ENCODE peak calls at places on chromosomes 12 and 14, in eight cellular contexts. H is BE2C, J is astrocyte of the spinal cord, K is AG04449, N is tibial nerve, Q is psoas muscle, Y is HepG2, F is ovary. W is an unnamed sample.

GRCh38 chr12:84807249-84807648 is 105.3 kb downstream of the SLC6A15 start:
- DNase-seq in K (no peak), N (no peak), Q (no peak), Y (no peak), F (no peak), H (no peak), J (peak; percentile 32), W (no peak)

GRCh38 chr12:20482680-20483079 is 114.3 kb downstream of the PDE3A start:
- DNase-seq in J (no peak), K (no peak), Q (no peak), N (no peak), F (no peak), Y (peak; percentile 2), H (no peak), W (no peak)

GRCh38 chr12:89333564-89334252 is 18.6 kb downstream of the DUSP6 start:
- DNase-seq in H (no peak), N (no peak), Q (no peak), K (no peak), J (no peak), F (no peak), Y (no peak), W (peak; percentile 10)

GRCh38 chr12:116657921-116658495 is 79.9 kb downstream of the SPRING1 start:
- DNase-seq in Q (no peak), Y (no peak), F (no peak), N (no peak), H (no peak), K (no peak), J (no peak), W (no peak)

GRCh38 chr14:26163761-26164160 is 434.1 kb downstream of the NOVA1 start:
- DNase-seq in Q (no peak), Y (peak; percentile 28), J (peak; percentile 36), N (no peak), K (no peak), H (no peak), F (no peak), W (no peak)

GRCh38 chr14:22536853-22537338 is 52.1 kb downstream of the DAD1 start:
- DNase-seq in H (no peak), Y (no peak), J (peak; percentile 95), N (no peak), F (peak; percentile 47), Q (peak; percentile 60), K (no peak), W (peak; percentile 96)

GRCh38 chr14:73243341-73243740 is 6.0 kb downstream of the PAPLN start:
- DNase-seq in N (no peak), F (no peak), H (no peak), K (no peak), Q (peak; percentile 22), Y (no peak), J (no peak), W (no peak)

GRCh38 chr14:74257078-74257987 is 18.1 kb downstream of the VSX2 start:
- DNase-seq in Y (no peak), N (no peak), F (peak; percentile 12), J (no peak), K (no peak), H (peak; percentile 64), Q (peak; percentile 72), W (peak; percentile 54)

GRCh38 chr14:32075636-32076277 is 1.3 kb upstream of the ARHGAP5 start:
- DNase-seq in Q (no peak), J (no peak), Y (peak; percentile 34), H (no peak), N (no peak), F (peak; percentile 29), K (no peak), W (peak; percentile 22)

GRCh38 chr12:44428825-44429224 is 447.3 kb downstream of the NELL2 start:
- DNase-seq in F (no peak), K (no peak), J (no peak), N (no peak), Q (no peak), H (no peak), Y (no peak), W (no peak)

GRCh38 chr12:97960741-97961608 is 498.4 kb downstream of the RMST start:
- DNase-seq in Q (no peak), N (no peak), Y (peak; percentile 14), K (no peak), F (no peak), H (peak; percentile 10), J (peak; percentile 3), W (peak; percentile 59)

GRCh38 chr12:41234672-41235071 is 46.6 kb downstream of the PDZRN4 start:
- DNase-seq in Q (no peak), Y (no peak), K (no peak), N (no peak), H (no peak), J (no peak), F (no peak), W (no peak)

GRCh38 chr12:27015730-27016076 is 1.5 kb upstream of the TM7SF3 start:
- DNase-seq in Y (no peak), J (peak; percentile 66), F (no peak), Q (no peak), H (no peak), N (no peak), K (no peak), W (peak; percentile 67)

GRCh38 chr12:1171657-1172056 is 180.6 kb downstream of the ERC1 start:
- DNase-seq in H (peak; percentile 12), Y (no peak), K (no peak), J (no peak), Q (no peak), F (no peak), N (no peak), W (no peak)

GRCh38 chr12:53233671-53234091 is 1.7 kb upstream of the RARG start:
- DNase-seq in Q (no peak), H (no peak), F (no peak), Y (no peak), J (no peak), K (no peak), N (no peak), W (no peak)

GRCh38 chr12:91695964-91696363 is 449.7 kb downstream of the BTG1 start:
- DNase-seq in H (peak; percentile 57), Q (no peak), F (no peak), N (no peak), K (no peak), J (no peak), Y (no peak), W (no peak)
- TF ChIP-seq CTCF in H (peak; percentile 50), Q (no peak), F (no peak), N (no peak), K (no peak), J (no peak), Y (no peak), W (no peak)

DNA sequence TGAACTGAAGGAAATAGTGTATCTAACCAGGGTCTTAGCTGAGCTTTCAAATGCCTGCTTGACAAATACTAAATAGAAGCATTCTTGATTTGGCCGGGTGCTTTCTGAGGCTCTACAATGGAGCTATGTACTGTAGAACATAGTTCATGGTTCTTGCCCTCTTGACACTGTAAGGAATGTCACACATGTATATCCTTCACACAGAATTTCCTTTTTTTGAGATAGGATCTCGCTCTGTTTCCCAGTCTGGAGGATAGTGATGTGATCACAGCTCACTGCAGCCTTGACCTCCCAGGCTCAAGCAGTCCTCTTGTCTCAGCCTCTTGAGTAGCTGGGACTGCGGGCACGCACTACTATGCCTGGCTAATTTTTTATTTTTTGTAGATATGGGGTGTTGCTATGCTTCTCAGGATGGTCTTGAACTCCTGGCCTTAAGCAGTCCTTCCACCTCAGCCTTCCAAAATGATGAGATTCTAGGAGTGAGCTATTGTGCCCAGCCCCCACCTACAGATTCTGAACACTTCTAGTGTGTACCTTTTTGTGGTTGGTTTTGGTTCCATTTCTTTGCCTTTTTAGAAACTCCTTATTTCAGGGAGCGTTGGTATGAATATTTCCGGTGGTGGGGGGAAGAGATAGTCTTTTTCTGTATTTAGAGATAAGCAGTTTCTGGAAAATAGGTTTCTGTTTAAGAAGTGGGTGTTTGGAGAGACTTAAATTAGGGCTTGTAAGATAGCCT is 4.2 kb downstream of the MLXIP start:
- DNase-seq in N (no peak), Y (no peak), K (no peak), Q (no peak), J (no peak), F (no peak), H (no peak), W (peak; percentile 34)
- H3K4me3 ChIP-seq in N (no peak overlapping the region), Y (no peak overlapping the region), K (no peak overlapping the region), Q (peak overlapping the region; percentile 97), J (no peak overlapping the region), F (no peak overlapping the region), H (no peak overlapping the region), W (no peak overlapping the region)

GRCh38 chr14:44657153-44657552 is 150.1 kb upstream of the FSCB start:
- DNase-seq in F (no peak), Q (no peak), K (no peak), J (no peak), N (no peak), Y (no peak), H (no peak), W (no peak)

GRCh38 chr14:44662250-44662891 is 155.3 kb upstream of the FSCB start:
- DNase-seq in K (no peak), Y (no peak), N (no peak), H (no peak), J (no peak), Q (no peak), F (no peak), W (no peak)

GRCh38 chr14:44658389-44658696 is 151.3 kb upstream of the FSCB start:
- DNase-seq in K (no peak), N (no peak), H (no peak), J (no peak), F (no peak), Q (no peak), Y (no peak), W (no peak)

GRCh38 chr14:44652640-44653039 is 145.6 kb upstream of the FSCB start:
- DNase-seq in F (no peak), Q (no peak), N (no peak), K (no peak), H (no peak), Y (no peak), J (no peak), W (no peak)

DNA sequence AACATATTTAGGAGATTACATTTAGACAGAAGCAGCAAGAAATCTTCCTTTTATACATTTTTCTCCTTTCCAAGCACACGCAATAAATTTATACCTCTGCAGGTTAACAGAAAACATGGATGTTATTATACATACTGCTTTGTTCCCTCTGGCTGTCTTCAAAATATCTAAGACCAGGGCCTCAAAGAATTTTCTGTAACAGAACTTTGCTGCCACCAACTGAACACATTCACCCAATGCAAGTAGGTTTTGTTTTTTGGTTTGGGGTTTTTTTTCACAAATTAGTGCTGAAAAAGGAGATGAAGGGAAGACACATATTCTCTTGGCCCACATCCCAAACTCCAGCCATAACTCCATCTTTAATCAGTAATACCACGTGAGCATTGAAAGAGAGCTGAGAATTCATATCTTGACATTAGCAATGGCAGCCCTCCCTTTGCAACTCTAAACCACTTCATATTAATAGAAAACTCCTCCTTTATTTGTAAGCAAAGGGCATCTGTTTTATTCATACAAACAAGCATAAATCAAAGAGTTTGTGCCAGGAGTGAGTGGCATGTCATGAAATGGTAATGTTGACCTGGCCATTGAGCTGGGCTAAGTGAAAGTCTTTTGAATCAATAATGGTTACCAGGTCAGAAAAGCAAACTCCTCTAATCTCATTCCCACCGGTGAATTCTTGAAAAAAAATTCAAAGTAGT is 150.8 kb upstream of the FSCB start:
- DNase-seq in H (no peak), Q (no peak), K (no peak), F (no peak), Y (peak; percentile 4), N (no peak), J (peak; percentile 1), W (no peak)
- TF ChIP-seq CTCF in H (no peak), Q (no peak), K (no peak), F (no peak), Y (peak; percentile 38), N (peak; percentile 50), J (no peak), W (no peak)

DNA sequence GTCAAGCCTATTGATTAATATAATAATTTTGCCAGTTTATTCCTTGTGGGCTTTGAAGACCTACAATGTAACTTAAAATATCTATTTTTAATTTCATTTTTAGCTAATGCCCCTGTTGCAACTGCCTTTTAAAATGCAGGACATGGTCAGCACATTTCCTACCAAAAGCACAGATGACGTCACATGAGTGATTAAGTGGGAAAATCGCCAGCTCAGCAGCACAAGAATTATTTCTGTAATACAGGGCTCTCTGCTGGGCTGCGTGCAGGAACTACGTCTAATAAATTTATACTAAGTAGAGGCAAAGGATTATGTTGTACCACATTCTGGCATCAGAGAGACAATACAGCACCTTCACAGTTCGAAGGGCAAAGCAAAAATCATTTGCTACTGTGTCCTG is 8.2 kb downstream of the RACGAP1 start:
- DNase-seq in J (peak; percentile 86), N (peak; percentile 37), H (no peak), Y (no peak), Q (no peak), F (peak; percentile 54), K (no peak), W (no peak)
- H3K4me3 ChIP-seq in J (no peak overlapping the region), N (no peak overlapping the region), H (no peak overlapping the region), Y (no peak overlapping the region), Q (no peak overlapping the region), F (no peak overlapping the region), K (no peak overlapping the region), W (no peak overlapping the region)

W was measured in GM12865.